ENCODE peak calls at places on chromosomes 2 and 18, in four cellular contexts. X is lower lobe of right lung, V is spleen, J is thyroid gland. M is an unnamed sample. For H3K4me1 and H3K36me3, the result is how much of the 10 kb centered on the place peaks cover.

GRCh38 chr2:39741871-39742270 is 37.2 kb downstream of the THUMPD2 start:
- DNase-seq in V (no peak), X (no peak), J (no peak), M (no peak)

GRCh38 chr2:48607307-48608014 is 10.2 kb upstream of the GTF2A1L start:
- DNase-seq in V (no peak), X (no peak), J (no peak), M (no peak)

GRCh38 chr2:219434468-219434717 is 250 bp upstream of the SPEG start:
- DNase-seq in X (no peak), J (no peak), V (peak), M (no peak)

GRCh38 chr2:207148025-207148424 is 17.7 kb downstream of the KLF7 start:
- DNase-seq in V (no peak), J (no peak), X (no peak), M (no peak)

GRCh38 chr2:75310915-75311314 is 111.6 kb upstream of the TACR1 start:
- DNase-seq in J (no peak), X (no peak), V (no peak), M (no peak)

GRCh38 chr18:45386256-45386655 is 229.0 kb upstream of the SLC14A2 start:
- DNase-seq in X (no peak), J (peak), V (no peak), M (peak)

GRCh38 chr18:75904416-75904815 is 476.9 kb upstream of the SMIM21 start:
- DNase-seq in J (no peak), V (no peak), X (no peak), M (no peak)

GRCh38 chr18:7177131-7177744 is 53.7 kb upstream of the LRRC30 start:
- DNase-seq in X (no peak), J (peak), V (no peak), M (peak)

GRCh38 chr2:113234721-113235346 is 43.9 kb downstream of the PAX8 start:
- DNase-seq in J (no peak), X (no peak), V (no peak), M (no peak)

GRCh38 chr2:129443235-129443884 is 536.1 kb upstream of the RAB6C start:
- DNase-seq in X (no peak), V (no peak), J (no peak), M (no peak)

GRCh38 chr2:70104231-70105111 is 17.2 kb downstream of the PCBP1 start:
- DNase-seq in V (no peak), J (no peak), X (no peak), M (peak)

GRCh38 chr18:25326231-25327042 is 25.5 kb downstream of the ZNF521 start:
- DNase-seq in V (no peak), X (no peak), J (no peak), M (no peak)

GRCh38 chr2:28413896-28414290 is 21.2 kb downstream of the FOSL2 start:
- DNase-seq in V (peak), J (no peak), X (no peak), M (no peak)

GRCh38 chr2:28415715-28416114 is 23.1 kb downstream of the FOSL2 start:
- DNase-seq in X (no peak), J (no peak), V (no peak), M (no peak)

GRCh38 chr2:28413152-28413895 is 20.7 kb downstream of the FOSL2 start:
- DNase-seq in V (peak), J (no peak), X (no peak), M (no peak)

GRCh38 chr2:28415010-28415409 is 22.4 kb downstream of the FOSL2 start:
- DNase-seq in V (no peak), J (no peak), X (no peak), M (no peak)

DNA sequence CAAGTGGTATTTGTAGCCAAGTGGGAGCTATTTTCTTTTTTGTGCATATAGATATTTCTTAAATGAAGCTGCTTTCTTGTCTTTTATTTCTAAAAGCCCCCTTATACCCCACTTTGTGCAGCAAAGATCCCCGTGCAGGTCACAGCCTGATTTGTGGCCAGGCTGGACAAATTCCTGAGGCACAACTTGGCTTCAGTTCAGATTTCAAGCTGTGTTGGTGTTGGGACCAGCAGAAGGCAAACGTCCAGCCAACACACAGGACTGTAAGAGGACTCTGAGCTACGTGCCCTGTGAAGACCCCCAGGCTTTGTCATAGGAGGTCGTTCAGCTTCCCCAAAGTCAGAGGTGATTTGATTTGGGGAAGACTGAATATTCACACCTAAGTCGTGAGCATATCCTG is 21.9 kb downstream of the FOSL2 start:
- DNase-seq in V (no peak), J (peak), X (no peak), M (no peak)
- H3K27ac ChIP-seq in V (no peak), J (no peak), X (no peak), M (no peak)

DNA sequence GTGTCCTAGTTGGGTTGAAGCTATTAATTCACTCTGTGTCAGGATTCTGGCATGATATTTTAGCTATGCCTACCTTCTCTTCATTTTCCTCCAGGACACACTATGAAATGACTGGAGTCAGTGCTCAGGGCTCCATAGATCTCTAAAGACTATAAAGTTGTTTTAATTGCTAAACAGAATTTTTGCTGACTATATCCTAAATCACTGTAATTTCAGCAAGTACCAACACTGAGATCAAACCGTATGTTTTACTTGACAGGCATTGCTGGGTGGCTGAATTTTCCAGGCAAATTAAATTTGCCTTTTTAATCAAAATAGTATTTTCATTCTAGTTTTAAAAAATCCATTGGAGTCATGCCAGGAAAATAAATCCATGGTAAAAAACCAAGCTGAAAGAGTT is 138.1 kb downstream of the LRP1B start:
- DNase-seq in X (no peak), J (no peak), V (no peak), M (no peak)
- H3K4me1 ChIP-seq in X (under half), J (under half), V (under half), M (under half)

GRCh38 chr18:33557706-33558105 is 20.3 kb upstream of the ASXL3 start:
- DNase-seq in J (no peak), V (no peak), X (no peak), M (no peak)
- H3K36me3 ChIP-seq in J (under half), V (under half), X (under half), M (under half)

GRCh38 chr2:161246301-161246700 is 61.9 kb upstream of the PSMD14 start:
- DNase-seq in X (no peak), V (no peak), J (no peak), M (no peak)
- H3K27ac ChIP-seq in X (no peak), V (no peak), J (peak), M (no peak)

DNA sequence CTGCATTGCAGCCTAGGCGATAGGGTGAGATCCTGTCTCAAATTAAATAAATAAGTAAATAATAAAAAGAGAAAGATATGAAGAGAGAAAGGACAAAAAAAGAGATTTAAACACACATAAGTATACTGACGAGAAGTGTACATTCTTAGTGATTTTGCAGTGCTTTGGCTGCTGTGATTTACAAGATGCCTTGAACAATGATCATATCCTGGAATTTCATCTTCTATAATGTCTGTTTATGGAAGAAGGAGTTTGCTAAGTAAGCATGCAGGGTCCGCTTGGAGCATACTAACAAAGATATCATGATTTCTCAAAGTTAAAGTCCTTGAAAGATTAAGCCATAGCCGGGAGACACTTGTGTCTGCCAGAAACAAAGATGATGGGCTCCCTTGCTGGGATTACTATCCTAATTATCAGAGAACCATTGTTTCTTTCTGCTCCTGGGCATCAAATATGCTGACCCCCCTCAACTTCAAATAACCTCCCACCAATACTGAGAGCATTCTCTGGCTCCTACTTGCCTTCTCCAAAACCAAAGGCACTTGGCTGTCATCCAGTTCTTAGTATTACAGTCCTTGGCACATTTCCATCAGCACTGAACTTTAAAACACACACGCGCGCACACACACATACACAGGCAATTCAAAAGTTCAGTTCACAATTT is 47.5 kb upstream of the STAM2 start:
- DNase-seq in V (no peak), X (no peak), J (peak), M (peak)
- H3K4me1 ChIP-seq in V (under half), X (under half), J (under half), M (under half)

DNA sequence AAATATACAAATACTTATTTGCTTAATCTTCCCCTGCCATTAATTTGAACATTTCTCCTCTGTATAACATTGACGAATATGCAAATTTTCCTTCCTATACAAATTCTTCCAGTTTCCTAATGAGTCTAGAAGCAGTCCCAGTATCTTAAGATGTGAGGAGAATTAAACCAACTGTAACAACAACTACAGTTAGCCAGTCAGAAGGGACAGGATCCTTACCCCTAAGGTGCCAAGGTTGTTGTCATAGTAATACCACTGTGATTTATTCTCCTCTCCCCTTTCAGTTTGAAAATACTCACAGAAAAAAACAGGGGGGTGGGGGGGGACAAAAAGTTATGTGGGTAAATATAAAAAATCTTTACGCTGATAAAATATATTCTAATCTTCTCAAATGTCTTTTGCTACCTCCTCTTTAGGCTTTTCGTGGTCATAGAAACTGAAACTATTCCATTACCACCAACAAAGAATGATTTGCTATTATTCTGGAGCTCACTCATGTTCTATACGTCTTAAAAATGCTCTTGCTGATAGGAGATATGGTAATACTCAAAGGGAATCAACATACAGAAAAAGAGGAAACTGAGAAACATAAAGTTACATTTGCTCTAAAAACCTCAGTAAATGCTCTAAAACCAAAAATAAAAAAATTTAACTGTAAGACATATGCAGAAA is 107.6 kb downstream of the MEMO1 start:
- DNase-seq in J (no peak), X (no peak), V (no peak), M (no peak)
- H3K36me3 ChIP-seq in J (under half), X (under half), V (under half), M (under half)

GRCh38 chr18:48693006-48693405 is 154.2 kb downstream of the CTIF start:
- DNase-seq in V (no peak), J (no peak), X (no peak), M (no peak)
- H3K27ac ChIP-seq in V (no peak), J (no peak), X (no peak), M (no peak)